ENCODE peak calls at places on chromosome 7, in nine cellular contexts. D is ELF-1, H is RPMI7951, A is IMR-90, P is HFFc6, K is D721Med, Y is renal cortical epithelial cell, J is NCI-H1694, T is NCI-H2171. L is an unnamed sample.

GRCh38 chr7:138745189-138745588 is 44.0 kb upstream of the SVOPL start:
- DNase-seq in T (no peak), A (no peak), K (no peak), H (no peak), D (no peak), P (no peak), Y (no peak), J (no peak), L (no peak)

GRCh38 chr7:84813376-84813775 is 373.5 kb downstream of the SEMA3D start:
- DNase-seq in Y (no peak), H (no peak), T (no peak), K (no peak), J (no peak), A (no peak), D (no peak), P (no peak), L (no peak)

GRCh38 chr7:27303021-27303420 is 60.4 kb downstream of the EVX1 start:
- DNase-seq in A (no peak), Y (no peak), D (no peak), T (peak; percentile 77), K (no peak), P (no peak), J (peak; percentile 68), H (no peak), L (no peak)

GRCh38 chr7:50588937-50589336 is 23.7 kb upstream of the DDC start:
- DNase-seq in D (peak; percentile 15), K (no peak), A (no peak), Y (no peak), J (no peak), H (no peak), P (no peak), T (no peak), L (no peak)

GRCh38 chr7:129144834-129145668 is 544 bp downstream of the TSPAN33 start:
- DNase-seq in P (no peak), J (no peak), A (no peak), T (no peak), K (peak; percentile 31), H (no peak), D (no peak), Y (no peak), L (no peak)

GRCh38 chr7:158257516-158258410 is 329.9 kb downstream of the PTPRN2 start:
- DNase-seq in J (no peak), K (no peak), A (no peak), Y (no peak), D (no peak), P (no peak), T (no peak), H (no peak), L (no peak)

GRCh38 chr7:151229249-151229648 is 2.2 kb upstream of the ABCF2 start:
- DNase-seq in D (no peak), J (no peak), Y (no peak), P (no peak), K (no peak), T (no peak), A (no peak), H (no peak), L (no peak)

GRCh38 chr7:137978464-137979237 is 23.2 kb downstream of the CREB3L2 start:
- DNase-seq in K (no peak), D (no peak), H (peak; percentile 99), A (peak; percentile 100), Y (peak; percentile 93), P (peak; percentile 95), J (no peak), T (no peak), L (no peak)

GRCh38 chr7:158110661-158111555 is 476.7 kb downstream of the PTPRN2 start:
- DNase-seq in Y (no peak), J (no peak), H (no peak), K (no peak), A (no peak), D (peak; percentile 57), T (no peak), P (no peak), L (no peak)

GRCh38 chr7:46750321-46750865 is 829.3 kb upstream of the IGFBP3 start:
- DNase-seq in A (no peak), P (no peak), D (no peak), H (no peak), J (no peak), T (no peak), K (no peak), Y (no peak), L (no peak)

GRCh38 chr7:2307690-2308107 is 6.5 kb downstream of the SNX8 start:
- DNase-seq in T (no peak), A (no peak), P (no peak), Y (no peak), K (no peak), H (no peak), D (no peak), J (no peak), L (no peak)

GRCh38 chr7:32761451-32762320 is 129.9 kb downstream of the KBTBD2 start:
- DNase-seq in D (peak; percentile 54), P (no peak), H (no peak), T (no peak), K (no peak), Y (no peak), J (no peak), A (no peak), L (no peak)

GRCh38 chr7:153398789-153399553 is 639.4 kb downstream of the ACTR3B start:
- DNase-seq in T (no peak), Y (no peak), A (no peak), D (no peak), H (no peak), P (no peak), J (no peak), K (no peak), L (no peak)

GRCh38 chr7:111855161-111855841 is 293.0 kb upstream of the IMMP2L start:
- DNase-seq in Y (peak; percentile 59), H (peak; percentile 67), K (no peak), D (peak; percentile 70), T (no peak), A (peak; percentile 79), J (peak; percentile 3), P (peak; percentile 78), L (peak; percentile 47)

GRCh38 chr7:3399858-3400257 is 98.8 kb downstream of the SDK1 start:
- DNase-seq in H (peak; percentile 60), A (peak; percentile 5), J (no peak), P (no peak), K (no peak), T (no peak), Y (peak; percentile 12), D (peak; percentile 93), L (no peak)

GRCh38 chr7:75637854-75638606 is 100.7 kb downstream of the HIP1 start:
- DNase-seq in H (no peak), P (no peak), A (no peak), D (peak; percentile 11), T (no peak), K (no peak), J (no peak), Y (no peak), L (no peak)

GRCh38 chr7:51593638-51594037 is 277.0 kb upstream of the COBL start:
- DNase-seq in K (no peak), Y (no peak), D (no peak), A (no peak), J (no peak), P (no peak), T (no peak), H (no peak), L (peak; percentile 45)

GRCh38 chr7:117493460-117493859 is 13.6 kb downstream of the CFTR start:
- DNase-seq in K (no peak), D (no peak), H (no peak), P (no peak), A (no peak), J (no peak), T (no peak), Y (no peak), L (no peak)

GRCh38 chr7:34158754-34159153 is 253.4 kb downstream of the BMPER start:
- DNase-seq in Y (no peak), A (peak; percentile 15), T (no peak), J (no peak), D (no peak), K (no peak), H (peak; percentile 63), P (no peak), L (no peak)

GRCh38 chr7:116258734-116259133 is 48.4 kb downstream of the TES start:
- DNase-seq in P (peak; percentile 66), T (no peak), J (peak; percentile 19), H (peak; percentile 66), A (peak; percentile 79), D (no peak), K (no peak), Y (peak; percentile 54), L (no peak)

GRCh38 chr7:158367634-158367982 is 220.0 kb downstream of the PTPRN2 start:
- DNase-seq in J (no peak), T (no peak), K (no peak), P (no peak), Y (no peak), H (no peak), A (no peak), D (no peak), L (no peak)

GRCh38 chr7:80916770-80917681 is 1.8 kb downstream of the SEMA3C start:
- DNase-seq in T (no peak), J (peak; percentile 69), K (no peak), H (peak; percentile 82), A (peak; percentile 89), D (no peak), Y (peak; percentile 84), P (peak; percentile 79), L (peak; percentile 5)

GRCh38 chr7:17680943-17681351 is 259.3 kb downstream of the SNX13 start:
- DNase-seq in K (no peak), D (peak; percentile 11), T (peak; percentile 9), H (peak; percentile 49), A (peak; percentile 49), Y (peak; percentile 64), J (peak; percentile 6), P (peak; percentile 49), L (no peak)

GRCh38 chr7:74084722-74085578 is 1.3 kb downstream of the LIMK1 start:
- DNase-seq in D (no peak), T (no peak), H (peak; percentile 13), K (no peak), J (no peak), Y (no peak), A (no peak), P (no peak), L (no peak)

GRCh38 chr7:80440908-80441307 is 71.0 kb downstream of the GNAT3 start:
- DNase-seq in D (no peak), J (no peak), T (no peak), H (no peak), Y (no peak), A (peak; percentile 62), P (peak; percentile 33), K (no peak), L (no peak)

GRCh38 chr7:54841772-54842707 is 83.0 kb upstream of the SEC61G start:
- DNase-seq in D (peak; percentile 25), P (no peak), K (no peak), Y (no peak), H (peak; percentile 48), A (peak; percentile 95), T (no peak), J (no peak), L (no peak)

GRCh38 chr7:133064082-133064825 is 17.6 kb downstream of the CHCHD3 start:
- DNase-seq in Y (no peak), H (no peak), P (no peak), T (no peak), A (no peak), D (no peak), K (no peak), J (no peak), L (no peak)

GRCh38 chr7:473211-473734 is 46.4 kb downstream of the PDGFA start:
- DNase-seq in H (no peak), D (no peak), Y (no peak), J (no peak), K (no peak), A (no peak), P (no peak), T (no peak), L (no peak)

GRCh38 chr7:39754326-39755120 is 131.2 kb downstream of the RALA start:
- DNase-seq in K (no peak), T (no peak), D (peak; percentile 93), Y (peak; percentile 97), J (no peak), H (peak; percentile 82), P (peak; percentile 75), A (peak; percentile 81), L (no peak)

GRCh38 chr7:98879198-98879988 is 1.1 kb downstream of the TRRAP start:
- DNase-seq in Y (peak; percentile 61), A (peak; percentile 17), D (peak; percentile 66), P (peak; percentile 46), J (no peak), K (no peak), H (no peak), T (no peak), L (no peak)

GRCh38 chr7:113622796-113623195 is 296.0 kb downstream of the PPP1R3A start:
- DNase-seq in P (no peak), D (no peak), A (no peak), J (no peak), H (peak; percentile 1), K (no peak), T (no peak), Y (no peak), L (no peak)